ENCODE peak calls at places on chromosome 4, in four cellular contexts. R is Peyer's patch, A is heart left ventricle, S is SJCRH30. Y is an unnamed sample.

GRCh38 chr4:145739840-145740239 is 59.9 kb downstream of the C4orf51 start:
- DNase-seq in R (peak; percentile 66), A (no peak), S (no peak), Y (no peak)

GRCh38 chr4:40254961-40255721 is 58.3 kb downstream of the RHOH start:
- DNase-seq in R (no peak), A (no peak), S (no peak), Y (no peak)

GRCh38 chr4:116015062-116015461 is 901.6 kb upstream of the NDST4 start:
- DNase-seq in R (no peak), A (no peak), S (no peak), Y (no peak)

GRCh38 chr4:145956288-145956890 is 17.8 kb upstream of the ZNF827 start:
- DNase-seq in R (peak; percentile 58), A (no peak), S (peak; percentile 33), Y (peak; percentile 68)

GRCh38 chr4:123478859-123479345 is 82.3 kb downstream of the SPRY1 start:
- DNase-seq in R (peak; percentile 49), A (no peak), S (peak; percentile 32), Y (no peak)

GRCh38 chr4:5162909-5163508 is 111.7 kb downstream of the STK32B start:
- DNase-seq in R (no peak), A (no peak), S (no peak), Y (no peak)

GRCh38 chr4:128451270-128451905 is 163.8 kb upstream of the PGRMC2 start:
- DNase-seq in R (no peak), A (no peak), S (no peak), Y (no peak)

GRCh38 chr4:40255722-40256281 is 59.0 kb downstream of the RHOH start:
- DNase-seq in R (no peak), A (no peak), S (no peak), Y (no peak)

GRCh38 chr4:67879486-67879885 is 4.3 kb downstream of the TMPRSS11D start:
- DNase-seq in R (no peak), A (no peak), S (no peak), Y (no peak)

GRCh38 chr4:170051402-170051801 is 25.2 kb upstream of the MFAP3L start:
- DNase-seq in R (no peak), A (no peak), S (no peak), Y (no peak)

GRCh38 chr4:26991057-26991456 is 130.4 kb downstream of the STIM2 start:
- DNase-seq in R (no peak), A (no peak), S (no peak), Y (no peak)

GRCh38 chr4:26984896-26985295 is 124.3 kb downstream of the STIM2 start:
- DNase-seq in R (no peak), A (no peak), S (peak; percentile 51), Y (no peak)

GRCh38 chr4:26987191-26987590 is 126.5 kb downstream of the STIM2 start:
- DNase-seq in R (no peak), A (no peak), S (no peak), Y (no peak)

GRCh38 chr4:26985836-26986235 is 125.2 kb downstream of the STIM2 start:
- DNase-seq in R (peak; percentile 54), A (no peak), S (peak; percentile 18), Y (no peak)
- H3K4me1 ChIP-seq in R (peaks cover 3% of the 10 kb centered on the region), A (no peaks in the 10 kb centered on the region), S (peaks cover 17% of the 10 kb centered on the region), Y (no peaks in the 10 kb centered on the region)

GRCh38 chr4:139552506-139552905 is 3.5 kb downstream of the SETD7 start:
- DNase-seq in R (no peak), A (no peak), S (no peak), Y (no peak)
- H3K4me3 ChIP-seq in R (no peak overlapping the region), A (no peak overlapping the region), S (no peak overlapping the region), Y (no peak overlapping the region)

GRCh38 chr4:159353422-159354116 is 250.7 kb downstream of the RAPGEF2 start:
- DNase-seq in R (no peak), A (no peak), S (no peak), Y (no peak)

GRCh38 chr4:159352609-159353008 is 249.7 kb downstream of the RAPGEF2 start:
- DNase-seq in R (no peak), A (no peak), S (no peak), Y (no peak)

GRCh38 chr4:159358226-159358625 is 255.3 kb downstream of the RAPGEF2 start:
- DNase-seq in R (no peak), A (no peak), S (no peak), Y (no peak)

GRCh38 chr4:159357350-159357749 is 254.5 kb downstream of the RAPGEF2 start:
- DNase-seq in R (no peak), A (no peak), S (no peak), Y (no peak)

DNA sequence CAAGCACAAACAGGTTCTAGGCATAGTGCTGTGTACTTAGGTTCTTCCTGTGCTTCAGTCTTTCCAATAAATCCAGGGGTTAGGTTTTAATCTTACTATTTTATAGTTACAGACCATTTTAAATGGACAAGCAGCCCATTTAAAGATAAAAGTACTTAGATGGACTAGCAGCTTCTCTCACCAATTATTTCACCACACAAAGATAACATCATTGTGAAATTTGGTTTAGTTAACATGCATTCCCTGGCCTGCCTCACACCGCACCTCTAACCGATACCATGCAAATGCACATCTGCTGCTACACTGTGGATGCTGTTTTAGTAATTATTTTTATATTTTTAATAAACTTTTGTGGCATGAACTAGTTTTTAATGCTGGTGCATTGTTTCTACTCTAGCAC is 252.6 kb downstream of the RAPGEF2 start:
- DNase-seq in R (no peak), A (no peak), S (no peak), Y (no peak)
- H3K36me3 ChIP-seq in R (peaks cover 97% of the 10 kb centered on the region), A (peaks cover 45% of the 10 kb centered on the region), S (no peaks in the 10 kb centered on the region), Y (peaks cover 4% of the 10 kb centered on the region)

GRCh38 chr4:23934223-23934622 is 44.4 kb upstream of the PPARGC1A start:
- DNase-seq in R (no peak), A (no peak), S (no peak), Y (no peak)

GRCh38 chr4:23931489-23931830 is 41.6 kb upstream of the PPARGC1A start:
- DNase-seq in R (no peak), A (no peak), S (no peak), Y (no peak)

GRCh38 chr4:23930750-23931488 is 41.1 kb upstream of the PPARGC1A start:
- DNase-seq in R (peak; percentile 81), A (peak; percentile 84), S (no peak), Y (no peak)

GRCh38 chr4:23932935-23933334 is 43.1 kb upstream of the PPARGC1A start:
- DNase-seq in R (no peak), A (no peak), S (no peak), Y (no peak)

GRCh38 chr4:23932186-23932585 is 42.3 kb upstream of the PPARGC1A start:
- DNase-seq in R (no peak), A (no peak), S (no peak), Y (no peak)
- H3K4me1 ChIP-seq in R (peaks cover 8% of the 10 kb centered on the region), A (peaks cover 9% of the 10 kb centered on the region), S (no peaks in the 10 kb centered on the region), Y (no peaks in the 10 kb centered on the region)

GRCh38 chr4:10461091-10461849 is 4.0 kb upstream of the ZNF518B start:
- DNase-seq in R (peak; percentile 81), A (peak; percentile 86), S (no peak), Y (peak; percentile 65)

GRCh38 chr4:10459305-10459704 is 2.1 kb upstream of the ZNF518B start:
- DNase-seq in R (no peak), A (no peak), S (no peak), Y (no peak)

GRCh38 chr4:10461850-10462400 is 4.7 kb upstream of the ZNF518B start:
- DNase-seq in R (no peak), A (no peak), S (no peak), Y (no peak)

GRCh38 chr4:10458190-10458589 is 964 bp upstream of the ZNF518B start:
- DNase-seq in R (peak; percentile 47), A (no peak), S (no peak), Y (no peak)

DNA sequence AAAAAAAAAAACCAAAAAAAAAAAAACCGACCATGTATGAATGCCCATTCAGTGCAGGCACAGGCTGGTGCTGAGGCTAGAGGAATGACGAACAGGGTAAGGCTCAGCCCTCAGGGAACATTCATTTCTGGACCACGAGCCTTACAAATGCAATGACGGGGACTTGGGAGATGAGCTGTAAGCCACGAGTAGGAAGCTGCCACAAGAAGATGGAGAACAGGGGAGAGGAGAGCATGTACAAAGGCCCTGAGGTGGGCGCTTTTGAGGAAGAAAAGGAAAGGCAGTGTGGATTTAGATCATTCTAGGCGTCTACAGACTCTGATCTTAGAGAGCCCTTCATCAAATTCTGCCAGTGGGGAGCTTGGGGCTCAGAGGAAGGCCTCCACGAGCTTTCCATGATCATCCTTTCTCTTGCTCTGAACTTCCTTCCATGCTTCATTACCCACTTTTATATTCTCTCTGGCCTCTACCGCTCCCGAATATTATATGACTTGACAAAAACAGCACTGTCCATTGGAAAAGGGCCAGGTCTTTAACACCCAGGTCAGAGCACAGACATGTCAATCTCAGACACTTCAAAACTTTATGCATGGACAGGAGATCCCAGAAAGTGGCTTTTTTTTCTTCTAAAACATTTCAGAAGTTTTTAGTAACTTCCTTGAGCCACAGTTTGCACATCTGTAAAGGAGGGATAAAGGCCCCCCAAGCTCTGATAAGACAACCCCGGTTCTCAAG is 3.3 kb upstream of the ZNF518B start:
- DNase-seq in R (no peak), A (no peak), S (no peak), Y (no peak)
- H3K4me3 ChIP-seq in R (peak overlapping the region; percentile 39), A (no peak overlapping the region), S (no peak overlapping the region), Y (no peak overlapping the region)

GRCh38 chr4:42326524-42326923 is 70.8 kb upstream of the SHISA3 start:
- DNase-seq in R (no peak), A (no peak), S (no peak), Y (no peak)
- H3K36me3 ChIP-seq in R (no peaks in the 10 kb centered on the region), A (no peaks in the 10 kb centered on the region), S (no peaks in the 10 kb centered on the region), Y (no peaks in the 10 kb centered on the region)

DNA sequence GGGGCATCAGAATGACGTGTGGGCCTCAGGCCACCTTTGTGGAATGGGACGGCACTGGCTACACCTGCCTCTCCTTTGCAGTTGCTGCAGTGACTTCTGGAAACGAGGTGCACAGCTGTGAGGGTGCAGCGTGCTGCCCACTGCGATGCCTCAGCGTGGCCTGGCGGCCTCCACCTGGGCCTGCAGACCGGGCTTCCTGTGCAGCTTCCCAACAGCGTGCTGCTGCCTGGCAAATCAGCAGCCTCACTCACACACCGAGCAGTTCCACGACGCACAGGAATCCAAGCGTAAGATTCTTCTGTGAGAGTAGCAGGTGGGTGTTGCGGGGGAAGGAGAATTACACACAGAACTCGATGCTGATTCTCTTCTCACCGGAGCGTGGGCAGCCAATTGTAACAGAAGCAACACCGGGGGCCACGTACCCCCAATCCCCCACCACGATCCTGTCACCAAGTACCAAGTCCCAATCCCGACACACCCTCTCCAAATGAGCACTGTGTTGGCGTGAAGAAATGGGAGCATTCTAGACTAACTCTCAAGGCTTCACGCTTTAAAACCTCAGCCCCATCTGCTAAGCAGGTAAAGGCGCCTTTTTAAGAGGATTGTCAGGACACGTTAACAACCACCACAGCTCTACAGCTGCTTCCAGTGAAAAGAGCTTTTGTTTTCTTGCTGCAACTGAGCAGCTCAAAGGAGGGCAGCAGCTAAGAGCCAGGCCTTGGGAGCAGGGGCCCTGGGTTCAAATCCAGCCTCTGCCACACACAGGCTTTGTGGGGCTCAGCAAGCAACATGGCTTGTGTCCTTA is 16.9 kb downstream of the WDR1 start:
- DNase-seq in R (no peak), A (no peak), S (no peak), Y (no peak)
- H3K4me1 ChIP-seq in R (peaks cover 61% of the 10 kb centered on the region), A (peaks cover 74% of the 10 kb centered on the region), S (no peaks in the 10 kb centered on the region), Y (peaks cover 8% of the 10 kb centered on the region)

GRCh38 chr4:106312377-106312776 is 3.6 kb downstream of the TBCK start:
- DNase-seq in R (no peak), A (no peak), S (no peak), Y (no peak)
- H3K4me3 ChIP-seq in R (no peak overlapping the region), A (no peak overlapping the region), S (no peak overlapping the region), Y (no peak overlapping the region)